ENCODE peak calls at places on chromosomes 2 and 18, in four cellular contexts. J is uterus, S is heart right ventricle, G is HCT116. K is an unnamed sample.

GRCh38 chr2:45681675-45682074 is 30.2 kb downstream of the PRKCE start:
- DNase-seq in J (no peak), S (peak), G (peak), K (peak)

GRCh38 chr18:33558529-33558928 is 19.5 kb upstream of the ASXL3 start:
- DNase-seq in J (no peak), S (no peak), G (no peak), K (no peak)

GRCh38 chr2:67613227-67613626 is 216.1 kb downstream of the ETAA1 start:
- DNase-seq in J (no peak), S (no peak), G (no peak), K (no peak)

GRCh38 chr2:15730545-15731212 is 139.0 kb downstream of the DDX1 start:
- DNase-seq in J (peak), S (peak), G (peak), K (peak)

GRCh38 chr2:28405537-28405936 is 12.9 kb downstream of the FOSL2 start:
- DNase-seq in J (no peak), S (no peak), G (no peak), K (no peak)

GRCh38 chr2:1767939-1768691 is 23.8 kb upstream of the PXDN start:
- DNase-seq in J (no peak), S (no peak), G (no peak), K (no peak)

GRCh38 chr2:73370348-73370747 is 15.3 kb upstream of the ALMS1 start:
- DNase-seq in J (no peak), S (no peak), G (no peak), K (no peak)

GRCh38 chr2:9097239-9097638 is 93.8 kb upstream of the MBOAT2 start:
- DNase-seq in J (no peak), S (no peak), G (no peak), K (no peak)

GRCh38 chr18:32542221-32542798 is 71.6 kb upstream of the GAREM1 start:
- DNase-seq in J (no peak), S (no peak), G (no peak), K (no peak)

GRCh38 chr2:11068856-11069526 is 86.3 kb upstream of the SLC66A3 start:
- DNase-seq in J (no peak), S (no peak), G (no peak), K (no peak)

GRCh38 chr2:95030496-95030895 is 5.0 kb downstream of the MAL start:
- DNase-seq in J (no peak), S (no peak), G (no peak), K (no peak)

GRCh38 chr18:76823166-76823539 is 796 bp downstream of the ZNF236 start:
- DNase-seq in J (peak), S (no peak), G (no peak), K (no peak)

GRCh38 chr18:4142876-4143275 is 312.2 kb downstream of the DLGAP1 start:
- DNase-seq in J (no peak), S (no peak), G (no peak), K (no peak)

GRCh38 chr18:69951182-69951581 is 3.5 kb upstream of the CD226 start:
- DNase-seq in J (no peak), S (no peak), G (no peak), K (no peak)

GRCh38 chr2:232014681-232015080 is 53.2 kb downstream of the DIS3L2 start:
- DNase-seq in J (no peak), S (no peak), G (no peak), K (no peak)

GRCh38 chr2:137857871-137858270 is 106.4 kb upstream of the HNMT start:
- DNase-seq in J (no peak), S (no peak), G (no peak), K (no peak)

GRCh38 chr2:240816584-240817495 is 3.2 kb downstream of the KIF1A start:
- DNase-seq in J (no peak), S (no peak), G (no peak), K (no peak)

GRCh38 chr2:148927010-148927409 is 52.0 kb downstream of the KIF5C start:
- DNase-seq in J (no peak), S (peak), G (peak), K (no peak)

GRCh38 chr2:28047698-28048097 is 157.2 kb downstream of the BABAM2 start:
- DNase-seq in J (no peak), S (no peak), G (no peak), K (peak)

GRCh38 chr2:189798312-189799029 is 14.2 kb downstream of the PMS1 start:
- DNase-seq in J (no peak), S (no peak), G (peak), K (no peak)

GRCh38 chr2:220279372-220279771 is 651.9 kb downstream of the SLC4A3 start:
- DNase-seq in J (no peak), S (no peak), G (peak), K (no peak)

GRCh38 chr18:22214731-22215528 is 45.5 kb downstream of the GATA6 start:
- DNase-seq in J (no peak), S (no peak), G (no peak), K (no peak)

GRCh38 chr18:76822510-76823165 is at the start of gene ZNF236:
- DNase-seq in J (peak), S (peak), G (no peak), K (no peak)

GRCh38 chr2:69683170-69683971 is 39.8 kb upstream of the AAK1 start:
- DNase-seq in J (peak), S (no peak), G (no peak), K (peak)

GRCh38 chr2:219002395-219003266 is 9.4 kb upstream of the CRYBA2 start:
- DNase-seq in J (no peak), S (no peak), G (peak), K (no peak)

GRCh38 chr2:64471616-64472015 is 17.7 kb downstream of the LGALSL start:
- DNase-seq in J (no peak), S (no peak), G (no peak), K (no peak)

GRCh38 chr18:56162871-56163270 is 475.5 kb downstream of the TXNL1 start:
- DNase-seq in J (no peak), S (no peak), G (no peak), K (no peak)

GRCh38 chr2:234797566-234798250 is 154.1 kb upstream of the SH3BP4 start:
- DNase-seq in J (no peak), S (no peak), G (no peak), K (peak)

GRCh38 chr18:74524097-74524496 is 10.2 kb upstream of the CNDP1 start:
- DNase-seq in J (no peak), S (no peak), G (no peak), K (no peak)

GRCh38 chr2:206435738-206436137 is 7.6 kb upstream of the ADAM23 start:
- DNase-seq in J (no peak), S (no peak), G (no peak), K (no peak)

GRCh38 chr2:215542690-215543089 is 106.8 kb upstream of the FN1 start:
- DNase-seq in J (no peak), S (no peak), G (no peak), K (no peak)

GRCh38 chr2:25373269-25373981 is 31.7 kb upstream of the DNMT3A start:
- DNase-seq in J (no peak), S (no peak), G (no peak), K (no peak)

GRCh38 chr2:96945011-96945410 is 41.4 kb downstream of the FAM178B start:
- DNase-seq in J (no peak), S (no peak), G (no peak), K (no peak)

GRCh38 chr2:40545645-40546044 is 93.8 kb upstream of the SLC8A1 start:
- DNase-seq in J (no peak), S (no peak), G (no peak), K (no peak)

GRCh38 chr2:65969161-65969560 is 465.8 kb upstream of the MEIS1 start:
- DNase-seq in J (no peak), S (no peak), G (no peak), K (no peak)

GRCh38 chr18:8139971-8140406 is 469.2 kb upstream of the RAB12 start:
- DNase-seq in J (peak), S (peak), G (no peak), K (no peak)

GRCh38 chr2:69946351-69947077 is 14.9 kb downstream of the ASPRV1 start:
- DNase-seq in J (no peak), S (no peak), G (peak), K (no peak)

GRCh38 chr2:168033966-168034365 is 213.4 kb downstream of the STK39 start:
- DNase-seq in J (no peak), S (no peak), G (no peak), K (no peak)

GRCh38 chr18:62521588-62521987 is 1.2 kb upstream of the ZCCHC2 start:
- DNase-seq in J (no peak), S (no peak), G (no peak), K (no peak)

GRCh38 chr2:96772903-96773675 is 12.4 kb downstream of the CNNM4 start:
- DNase-seq in J (no peak), S (peak), G (no peak), K (no peak)

DNA sequence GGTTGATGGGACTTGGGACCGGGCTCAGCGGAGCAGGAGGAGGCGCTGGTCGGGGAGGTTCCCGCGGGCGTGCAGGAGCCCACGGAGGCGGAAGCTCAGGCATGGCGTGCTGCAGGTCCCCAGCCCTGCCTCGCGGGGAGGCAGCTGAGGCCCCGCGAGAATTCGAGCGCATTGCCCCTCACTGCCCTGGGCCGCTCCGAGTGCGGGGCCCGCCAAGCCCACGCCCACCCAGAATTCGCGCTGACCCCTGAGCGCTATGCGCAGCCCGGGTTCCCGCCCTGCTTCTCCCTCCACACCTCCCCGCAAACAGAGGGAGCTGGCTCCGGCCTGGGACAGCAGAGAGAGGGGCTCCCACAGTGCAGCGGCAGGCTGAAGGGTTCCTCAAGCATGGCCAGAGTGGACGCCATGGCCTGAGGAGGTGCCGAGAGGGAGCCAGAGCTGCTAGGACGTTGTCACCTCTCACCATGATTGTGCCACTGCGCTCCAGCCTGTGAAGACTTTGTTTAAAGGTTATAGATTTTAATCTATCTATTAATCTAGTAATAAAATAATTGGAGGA is 357.2 kb upstream of the RGPD4 start:
- DNase-seq in J (no peak), S (peak), G (no peak), K (no peak)
- H3K4me3 ChIP-seq in J (no peak), S (no peak), G (no peak), K (no peak)

DNA sequence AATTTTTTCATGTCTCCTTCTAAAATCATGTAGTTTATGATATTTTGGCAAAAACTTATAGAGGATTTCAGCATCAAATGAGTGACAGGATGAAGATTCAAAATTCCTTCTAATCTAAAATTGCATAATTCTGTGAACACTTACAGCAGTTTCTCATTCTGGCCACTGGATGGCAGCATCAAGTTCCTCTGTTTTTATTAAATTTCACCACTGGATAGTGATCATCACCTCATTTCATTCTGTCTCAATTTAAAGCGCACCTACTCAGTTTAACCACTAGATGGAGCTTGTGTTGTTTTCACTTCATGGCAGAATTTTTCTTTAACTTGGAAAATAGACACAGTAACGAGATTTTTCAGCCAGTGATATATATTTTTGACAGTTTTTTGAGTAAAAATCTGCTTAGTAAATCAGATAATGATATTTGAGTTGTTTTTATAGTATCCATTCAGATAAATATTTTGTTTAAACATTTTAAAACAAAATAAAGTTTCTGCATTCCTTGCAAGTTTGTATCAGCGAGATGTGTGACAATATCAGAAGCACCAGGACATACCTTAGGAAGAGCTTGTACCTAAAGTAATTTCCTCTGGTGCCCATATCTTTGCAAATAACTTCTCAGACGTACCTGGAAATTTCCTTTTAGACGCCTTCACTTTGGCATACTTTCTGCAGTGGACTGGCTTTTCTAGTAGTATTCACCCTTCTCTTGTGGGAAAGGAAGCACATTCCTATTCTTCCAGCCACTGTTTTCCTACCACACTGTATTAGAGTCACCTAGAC is 94.7 kb upstream of the ARHGAP15 start:
- DNase-seq in J (peak), S (no peak), G (peak), K (peak)
- TF ChIP-seq CTCF in J (peak), S (peak), G (peak), K (peak)

DNA sequence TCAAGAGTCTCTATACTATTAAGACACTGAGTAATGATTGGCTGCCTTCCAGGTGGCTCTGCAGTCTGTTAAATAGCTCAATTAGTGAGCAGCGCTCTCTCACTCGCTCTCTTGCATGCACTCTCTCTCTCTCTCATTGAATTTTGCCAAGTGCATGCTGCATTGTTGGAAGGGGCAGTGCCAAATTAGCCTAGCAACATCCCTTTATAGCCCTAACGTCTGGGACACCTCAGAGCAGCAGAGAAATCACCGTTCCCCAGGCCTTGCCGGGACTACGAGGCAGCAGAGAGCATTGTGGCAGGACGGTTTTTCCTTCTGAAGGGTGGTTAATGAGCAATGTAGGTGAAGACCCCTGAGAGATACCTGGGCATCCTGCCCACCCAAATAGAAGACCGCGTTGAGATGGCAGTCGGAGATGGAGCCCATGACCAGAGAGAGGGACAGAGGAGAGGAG is 447.6 kb upstream of the POU3F3 start:
- DNase-seq in J (no peak), S (no peak), G (no peak), K (no peak)
- H3K4me3 ChIP-seq in J (no peak), S (no peak), G (no peak), K (no peak)

GRCh38 chr2:164495491-164496223 is 125.6 kb downstream of the GRB14 start:
- DNase-seq in J (no peak), S (no peak), G (peak), K (peak)
- TF ChIP-seq CTCF in J (no peak), S (peak), G (peak), K (peak)

DNA sequence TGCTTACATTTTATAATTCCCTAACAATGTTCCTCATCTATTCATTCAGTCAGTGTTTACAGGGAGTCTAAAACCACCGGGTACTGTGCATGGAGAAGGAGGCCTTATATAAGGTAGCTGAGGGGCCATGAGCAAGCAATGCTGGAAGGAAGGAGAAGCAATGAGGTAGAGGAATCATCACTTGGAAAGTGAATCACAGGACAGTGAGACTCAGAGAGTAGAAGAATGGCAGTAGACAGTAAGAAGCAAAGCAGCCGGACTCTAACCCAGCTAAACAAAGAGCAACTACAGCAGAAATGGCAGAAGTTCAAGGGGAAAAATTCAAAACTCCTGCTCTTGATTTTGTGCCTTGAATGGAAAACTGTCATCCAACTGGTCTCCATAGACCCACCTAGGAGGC is 68.2 kb downstream of the RBMS1 start:
- DNase-seq in J (no peak), S (no peak), G (no peak), K (no peak)
- H3K4me3 ChIP-seq in J (no peak), S (no peak), G (no peak), K (no peak)

GRCh38 chr2:121210691-121211090 is 74.3 kb downstream of the TFCP2L1 start:
- DNase-seq in J (no peak), S (peak), G (peak), K (no peak)
- TF ChIP-seq CTCF in J (no peak), S (no peak), G (peak), K (no peak)